ENCODE peak calls at places on chromosome 1, in nine cellular contexts. U is DND-41; B is Panc1; N is GM23338; F is psoas muscle; T is cardiac muscle cell; O is heart right ventricle; X is lower lobe of right lung; M is CD8-positive, alpha-beta memory T cell. Q is an unnamed sample. For H3K27me3 and H3K36me3, the result is how much of the 10 kb centered on the place peaks cover.

GRCh38 chr1:237124856-237125462 is 83.0 kb downstream of the RYR2 start:
- DNase-seq in U (peak), B (no peak), N (peak), F (no peak), T (peak), O (no peak), X (no peak), M (no peak), Q (no peak)

GRCh38 chr1:108877858-108878257 is 1.1 kb downstream of the GPSM2 start:
- DNase-seq in U (no peak), B (no peak), N (no peak), F (no peak), T (peak), O (no peak), X (no peak), M (no peak), Q (peak)

GRCh38 chr1:42251042-42251441 is 84.0 kb downstream of the FOXJ3 start:
- DNase-seq in U (no peak), B (no peak), N (no peak), F (no peak), T (no peak), O (no peak), X (no peak), M (no peak), Q (no peak)

GRCh38 chr1:111191496-111191895 is 8.9 kb downstream of the DENND2D start:
- DNase-seq in U (no peak), B (no peak), N (no peak), F (no peak), T (peak), O (no peak), X (no peak), M (no peak), Q (peak)

GRCh38 chr1:28322209-28322608 is 6.6 kb upstream of the MED18 start:
- DNase-seq in U (no peak), B (no peak), N (peak), F (no peak), T (no peak), O (no peak), X (no peak), M (no peak), Q (no peak)

GRCh38 chr1:202187697-202188407 is 5.7 kb upstream of the LGR6 start:
- DNase-seq in U (no peak), B (no peak), N (no peak), F (no peak), T (no peak), O (no peak), X (no peak), M (no peak), Q (no peak)

GRCh38 chr1:6470132-6471085 is 4.4 kb upstream of the TNFRSF25 start:
- DNase-seq in U (no peak), B (no peak), N (peak), F (no peak), T (no peak), O (no peak), X (peak), M (no peak), Q (no peak)

GRCh38 chr1:59903136-59903754 is 23.3 kb downstream of the CYP2J2 start:
- DNase-seq in U (no peak), B (peak), N (peak), F (no peak), T (peak), O (no peak), X (no peak), M (no peak), Q (no peak)

GRCh38 chr1:222712253-222713090 is at the start of the genes AIDA and BROX:
- DNase-seq in U (peak), B (peak), N (peak), F (peak), T (peak), O (peak), X (peak), M (peak), Q (peak)

GRCh38 chr1:98932184-98932583 is 72.5 kb downstream of the PLPPR5 start:
- DNase-seq in U (no peak), B (no peak), N (no peak), F (no peak), T (no peak), O (no peak), X (no peak), M (no peak), Q (no peak)

GRCh38 chr1:238953448-238953847 is 432.9 kb upstream of the CHRM3 start:
- DNase-seq in U (no peak), B (no peak), N (no peak), F (no peak), T (no peak), O (no peak), X (no peak), M (no peak), Q (no peak)

GRCh38 chr1:29805122-29805895 is 569.0 kb downstream of the PTPRU start:
- DNase-seq in U (no peak), B (no peak), N (peak), F (no peak), T (no peak), O (no peak), X (no peak), M (no peak), Q (no peak)

GRCh38 chr1:160996195-160996594 is 24.8 kb downstream of the F11R start:
- DNase-seq in U (no peak), B (no peak), N (no peak), F (no peak), T (no peak), O (no peak), X (no peak), M (no peak), Q (no peak)

DNA sequence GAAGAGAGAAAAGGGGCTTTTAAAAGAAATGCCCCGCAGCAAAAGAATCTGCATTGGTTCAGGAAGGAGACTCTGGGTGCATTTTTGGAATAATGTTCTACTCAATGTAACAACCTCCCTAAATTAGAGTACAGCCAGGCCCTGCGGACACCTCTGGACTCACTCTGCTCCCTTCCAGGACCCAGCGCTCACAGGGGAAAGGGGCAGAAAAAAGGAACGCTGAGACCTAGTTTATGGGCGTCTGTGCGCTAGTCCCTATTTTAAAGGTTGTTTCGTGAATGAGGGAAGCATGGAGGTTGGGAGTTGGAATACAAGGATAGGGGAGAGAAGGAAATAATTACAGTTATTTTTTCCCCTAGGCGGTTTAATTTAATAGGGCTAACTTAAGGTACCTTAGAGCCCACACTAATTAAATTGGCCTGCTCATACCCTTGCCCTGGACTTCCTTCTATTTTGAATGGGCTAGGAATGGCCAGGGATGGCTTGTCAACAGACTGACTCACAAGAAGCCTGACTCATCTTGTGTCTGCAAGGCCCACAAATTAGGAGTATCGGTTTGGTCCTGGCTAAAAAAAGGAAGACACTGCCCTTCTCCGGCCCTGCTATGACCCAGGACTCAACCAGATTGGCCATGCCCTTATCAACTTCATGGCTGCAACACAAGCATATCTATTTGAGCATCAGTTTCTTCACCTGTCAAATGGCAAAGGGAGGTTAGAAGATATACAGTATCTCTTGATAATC is 1.9 kb upstream of the SSBP3 start:
- DNase-seq in U (no peak), B (peak), N (peak), F (peak), T (peak), O (no peak), X (no peak), M (no peak), Q (peak)
- H3K4me3 ChIP-seq in U (peak), B (peak), N (peak), F (peak), T (no peak), O (no peak), X (peak), M (peak), Q (peak)

GRCh38 chr1:110092991-110093390 is 19.3 kb upstream of the UBL4B start:
- DNase-seq in U (no peak), B (no peak), N (no peak), F (peak), T (no peak), O (no peak), X (no peak), M (no peak), Q (no peak)
- H3K27me3 ChIP-seq in U (under half), B (under half), N (under half), F (under half), T (under half), O (under half), X (under half), M (under half), Q (under half)

GRCh38 chr1:71428029-71428428 is 347.2 kb upstream of the ZRANB2 start:
- DNase-seq in U (no peak), B (no peak), N (no peak), F (no peak), T (no peak), O (no peak), X (no peak), M (no peak), Q (no peak)

GRCh38 chr1:71424536-71424935 is 343.7 kb upstream of the ZRANB2 start:
- DNase-seq in U (no peak), B (no peak), N (no peak), F (no peak), T (no peak), O (no peak), X (no peak), M (no peak), Q (no peak)

GRCh38 chr1:71422221-71422620 is 341.4 kb upstream of the ZRANB2 start:
- DNase-seq in U (no peak), B (no peak), N (no peak), F (no peak), T (no peak), O (no peak), X (no peak), M (no peak), Q (no peak)

DNA sequence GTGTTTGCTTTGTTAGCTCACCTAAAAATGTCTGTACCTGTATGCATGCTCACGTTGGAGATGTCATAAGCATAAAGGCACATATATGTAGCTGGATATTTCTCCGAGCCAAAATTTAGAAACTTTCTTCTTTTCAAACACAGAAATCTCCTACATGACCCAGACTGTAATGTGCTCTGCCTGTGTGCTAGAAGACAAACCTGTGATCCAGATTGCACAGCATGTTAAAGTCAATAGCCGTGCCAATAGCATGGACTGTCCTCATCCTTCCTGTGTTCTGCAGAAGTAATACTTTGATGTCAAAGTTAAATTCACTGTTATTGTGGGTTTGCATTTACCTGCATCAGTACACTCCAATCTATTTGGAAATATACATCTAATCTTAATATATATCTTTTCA is 346.2 kb upstream of the ZRANB2 start:
- DNase-seq in U (no peak), B (no peak), N (no peak), F (no peak), T (no peak), O (no peak), X (no peak), M (no peak), Q (no peak)
- H3K36me3 ChIP-seq in U (under half), B (under half), N (under half), F (under half), T (under half), O (under half), X (under half), M (under half), Q (under half)

GRCh38 chr1:107664882-107665871 is 299.8 kb downstream of the VAV3 start:
- DNase-seq in U (no peak), B (no peak), N (no peak), F (no peak), T (no peak), O (no peak), X (no peak), M (no peak), Q (no peak)
- H3K4me3 ChIP-seq in U (no peak), B (no peak), N (no peak), F (no peak), T (no peak), O (no peak), X (no peak), M (no peak), Q (no peak)

DNA sequence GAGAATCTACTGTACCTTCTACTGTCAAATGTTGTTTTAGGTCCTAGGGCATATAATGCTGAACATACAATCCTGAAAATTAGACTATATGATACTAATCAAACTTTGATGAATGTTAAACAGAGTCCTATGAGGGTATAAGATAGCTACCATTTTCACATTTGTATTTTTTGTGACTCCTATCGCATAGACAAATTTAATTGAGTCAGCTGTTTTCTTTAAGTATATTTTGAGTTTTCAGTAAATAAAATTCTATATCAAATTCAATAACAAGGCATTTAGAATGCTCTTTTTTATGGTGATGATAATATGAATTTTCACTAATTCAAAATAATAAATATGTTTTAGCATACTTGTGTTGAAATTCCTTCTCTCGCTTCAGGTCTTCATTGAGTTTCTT is 10.0 kb downstream of the LRRC39 start:
- DNase-seq in U (no peak), B (no peak), N (no peak), F (no peak), T (no peak), O (no peak), X (no peak), M (no peak), Q (no peak)
- H3K27me3 ChIP-seq in U (under half), B (under half), N (under half), F (under half), T (under half), O (under half), X (under half), M (under half), Q (under half)

GRCh38 chr1:10225573-10225972 is 15.2 kb downstream of the KIF1B start:
- DNase-seq in U (no peak), B (no peak), N (no peak), F (no peak), T (no peak), O (no peak), X (no peak), M (no peak), Q (no peak)

GRCh38 chr1:10217748-10218441 is 7.5 kb downstream of the KIF1B start:
- DNase-seq in U (no peak), B (no peak), N (no peak), F (no peak), T (peak), O (no peak), X (no peak), M (no peak), Q (peak)

GRCh38 chr1:10216148-10216749 is 5.9 kb downstream of the KIF1B start:
- DNase-seq in U (no peak), B (no peak), N (no peak), F (no peak), T (no peak), O (no peak), X (no peak), M (no peak), Q (no peak)

DNA sequence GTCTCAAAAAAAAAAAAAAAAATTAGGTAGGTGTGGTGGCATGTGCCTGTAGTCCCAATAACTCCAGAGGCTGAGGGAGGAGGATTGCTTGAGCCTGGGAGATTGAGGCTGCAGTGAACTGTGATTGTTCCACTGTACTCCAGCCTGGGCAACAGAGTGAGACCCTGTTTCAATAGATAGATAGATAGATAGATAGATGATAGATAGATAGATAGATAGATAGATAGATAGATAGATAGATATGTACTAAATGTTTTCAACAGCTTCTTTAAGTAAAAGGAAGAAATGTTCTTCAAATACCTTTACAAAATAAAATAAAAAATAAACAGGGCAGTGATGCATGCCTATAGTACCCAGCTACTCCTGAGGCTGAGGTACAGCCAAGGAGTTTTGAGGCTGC is 9.8 kb downstream of the KIF1B start:
- DNase-seq in U (no peak), B (no peak), N (no peak), F (no peak), T (no peak), O (no peak), X (no peak), M (no peak), Q (no peak)
- H3K36me3 ChIP-seq in U (under half), B (under half), N (under half), F (under half), T (under half), O (under half), X (under half), M (under half), Q (under half)

GRCh38 chr1:32448773-32449456 is 16.0 kb upstream of the ZBTB8B start:
- DNase-seq in U (peak), B (no peak), N (peak), F (no peak), T (peak), O (no peak), X (no peak), M (no peak), Q (peak)

DNA sequence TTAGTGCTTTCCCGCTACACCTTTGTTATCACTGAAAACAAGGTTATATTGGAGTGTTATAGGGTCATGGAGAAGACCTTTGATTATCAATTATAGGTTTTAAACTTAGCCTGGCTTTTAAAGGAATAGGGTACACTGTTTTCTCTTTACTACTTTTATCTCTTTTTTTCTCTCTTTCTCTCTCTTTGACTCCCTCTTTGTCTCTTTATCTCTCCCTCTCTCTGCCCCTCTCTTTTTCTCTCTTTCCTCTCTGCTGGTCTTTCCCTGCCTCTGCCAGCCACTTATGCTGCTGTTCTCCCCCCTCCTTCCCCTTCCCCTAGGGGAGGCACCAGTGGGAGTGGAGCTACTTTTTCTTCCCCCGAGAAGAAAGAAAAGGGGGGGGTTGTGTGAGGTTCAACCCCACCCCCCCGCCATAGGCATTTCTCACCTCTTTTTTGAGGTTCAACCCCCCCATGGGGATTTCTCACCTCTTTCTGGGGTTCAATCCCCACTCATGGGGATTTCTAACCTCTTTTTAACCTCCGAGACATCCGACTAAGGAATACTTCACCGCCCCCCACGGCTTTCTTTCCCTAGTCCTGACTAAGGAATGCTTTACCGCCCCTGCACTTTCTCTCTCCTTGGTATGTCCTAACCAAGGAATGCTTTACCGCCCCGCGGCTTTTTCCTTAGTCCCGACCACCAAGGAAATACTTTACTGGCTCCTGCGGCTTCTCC is 17.2 kb upstream of the ZBTB8B start:
- DNase-seq in U (no peak), B (no peak), N (peak), F (no peak), T (peak), O (no peak), X (no peak), M (no peak), Q (peak)
- H3K4me3 ChIP-seq in U (no peak), B (peak), N (peak), F (peak), T (no peak), O (no peak), X (no peak), M (no peak), Q (peak)

GRCh38 chr1:151134991-151135390 is 11.4 kb downstream of the SEMA6C start:
- DNase-seq in U (no peak), B (no peak), N (no peak), F (no peak), T (no peak), O (no peak), X (no peak), M (no peak), Q (no peak)

GRCh38 chr1:151134396-151134795 is 12.0 kb downstream of the SEMA6C start:
- DNase-seq in U (no peak), B (no peak), N (no peak), F (no peak), T (no peak), O (no peak), X (no peak), M (no peak), Q (no peak)

GRCh38 chr1:151131832-151132675 is 14.4 kb downstream of the SEMA6C start:
- DNase-seq in U (no peak), B (no peak), N (peak), F (peak), T (peak), O (peak), X (no peak), M (no peak), Q (no peak)

GRCh38 chr1:151132676-151133338 is 13.6 kb downstream of the SEMA6C start:
- DNase-seq in U (no peak), B (no peak), N (peak), F (no peak), T (no peak), O (no peak), X (no peak), M (no peak), Q (no peak)

GRCh38 chr1:151133339-151133761 is 13.1 kb downstream of the SEMA6C start:
- DNase-seq in U (no peak), B (no peak), N (peak), F (no peak), T (peak), O (no peak), X (no peak), M (no peak), Q (peak)
- H3K27me3 ChIP-seq in U (under half), B (under half), N (under half), F (under half), T (under half), O (under half), X (under half), M (under half), Q (under half)

GRCh38 chr1:21869620-21870121 is 57.6 kb downstream of the LDLRAD2 start:
- DNase-seq in U (no peak), B (peak), N (no peak), F (peak), T (peak), O (peak), X (no peak), M (no peak), Q (peak)

GRCh38 chr1:21868941-21869454 is 56.9 kb downstream of the LDLRAD2 start:
- DNase-seq in U (no peak), B (no peak), N (no peak), F (peak), T (no peak), O (no peak), X (no peak), M (no peak), Q (no peak)

GRCh38 chr1:21872445-21873079 is 60.5 kb downstream of the LDLRAD2 start:
- DNase-seq in U (no peak), B (no peak), N (no peak), F (peak), T (no peak), O (no peak), X (no peak), M (no peak), Q (no peak)

GRCh38 chr1:21871943-21872342 is 59.9 kb downstream of the LDLRAD2 start:
- DNase-seq in U (no peak), B (no peak), N (no peak), F (peak), T (no peak), O (no peak), X (no peak), M (no peak), Q (peak)

DNA sequence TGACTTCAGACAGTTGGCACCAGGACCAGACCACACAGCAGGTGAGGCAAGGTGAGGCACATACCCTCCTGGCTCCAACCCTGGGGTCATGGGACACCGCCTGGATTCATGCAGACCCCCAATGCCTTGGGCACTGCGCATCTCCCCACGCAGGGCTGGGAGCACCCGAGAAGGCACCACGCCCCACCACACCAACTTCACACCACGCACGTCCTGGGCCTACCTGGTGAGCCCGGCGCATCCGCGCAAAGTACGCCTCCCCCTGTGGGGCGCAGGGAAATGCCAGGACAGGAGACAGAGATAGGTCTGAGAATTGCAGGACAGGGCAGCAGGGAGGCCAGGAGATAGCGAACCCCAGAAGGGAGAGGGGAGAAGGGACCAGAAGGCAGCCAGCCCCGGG is 58.5 kb downstream of the LDLRAD2 start:
- DNase-seq in U (no peak), B (no peak), N (no peak), F (peak), T (no peak), O (no peak), X (no peak), M (no peak), Q (no peak)
- H3K36me3 ChIP-seq in U (under half), B (under half), N (under half), F (half or more), T (under half), O (under half), X (half or more), M (under half), Q (half or more)